ENCODE peak calls at places on chromosomes 4 and X, in six cellular contexts. Z, V, N, A, W and Y are unnamed samples.

GRCh38 chrX:30939928-30940327 is 50.9 kb upstream of the TAB3 start:
- DNase-seq in Z (no peak), V (no peak), N (no peak), A (no peak), W (no peak), Y (no peak)

GRCh38 chr4:17068885-17069284 is 170.4 kb upstream of the LDB2 start:
- DNase-seq in Z (peak), V (no peak), N (no peak), A (no peak), W (no peak), Y (no peak)

GRCh38 chrX:111447298-111447697 is 35.3 kb upstream of the DCX start:
- DNase-seq in Z (peak), V (peak), N (no peak), A (peak), W (peak), Y (no peak)

GRCh38 chrX:118756111-118756510 is 28.7 kb downstream of the IL13RA1 start:
- DNase-seq in Z (no peak), V (peak), N (no peak), A (no peak), W (no peak), Y (no peak)

GRCh38 chr4:145409393-145409792 is 72.3 kb upstream of the SMAD1 start:
- DNase-seq in Z (no peak), V (no peak), N (no peak), A (no peak), W (no peak), Y (no peak)

GRCh38 chr4:38322709-38323108 is 341.3 kb upstream of the KLF3 start:
- DNase-seq in Z (no peak), V (no peak), N (no peak), A (no peak), W (no peak), Y (no peak)

GRCh38 chr4:129246850-129247542 is 151.0 kb downstream of the C4orf33 start:
- DNase-seq in Z (no peak), V (no peak), N (no peak), A (peak), W (peak), Y (no peak)

GRCh38 chr4:3402409-3403103 is 39.2 kb upstream of the HGFAC start:
- DNase-seq in Z (no peak), V (no peak), N (no peak), A (no peak), W (no peak), Y (no peak)

GRCh38 chrX:87664381-87664780 is 146.8 kb downstream of the KLHL4 start:
- DNase-seq in Z (no peak), V (peak), N (no peak), A (no peak), W (peak), Y (no peak)

GRCh38 chr4:38872620-38873019 is 5.0 kb downstream of the FAM114A1 start:
- DNase-seq in Z (no peak), V (no peak), N (no peak), A (no peak), W (no peak), Y (no peak)

GRCh38 chrX:39627257-39627656 is 470.5 kb downstream of the BCOR start:
- DNase-seq in Z (peak), V (no peak), N (no peak), A (no peak), W (no peak), Y (no peak)

GRCh38 chr4:127623755-127624087 is 9.0 kb upstream of the INTU start:
- DNase-seq in Z (no peak), V (no peak), N (no peak), A (no peak), W (no peak), Y (no peak)

GRCh38 chr4:125187621-125188176 is 127.1 kb upstream of the FAT4 start:
- DNase-seq in Z (no peak), V (no peak), N (no peak), A (no peak), W (no peak), Y (no peak)

GRCh38 chr4:28105271-28105859 is 1244.7 kb downstream of the STIM2 start:
- DNase-seq in Z (no peak), V (no peak), N (no peak), A (no peak), W (no peak), Y (no peak)

GRCh38 chr4:72919937-72920336 is 149.6 kb downstream of the COX18 start:
- DNase-seq in Z (no peak), V (no peak), N (no peak), A (no peak), W (no peak), Y (no peak)

GRCh38 chrX:4547218-4547836 is 833.9 kb upstream of the PRKX start:
- DNase-seq in Z (peak), V (peak), N (peak), A (peak), W (peak), Y (peak)

GRCh38 chr4:39792529-39792928 is 94.6 kb downstream of the UBE2K start:
- DNase-seq in Z (no peak), V (no peak), N (no peak), A (no peak), W (no peak), Y (no peak)

GRCh38 chrX:103756736-103757135 is 19.9 kb upstream of the PLP1 start:
- DNase-seq in Z (no peak), V (peak), N (no peak), A (no peak), W (no peak), Y (no peak)

GRCh38 chrX:1327651-1328304 is 8.8 kb upstream of the IL3RA start:
- DNase-seq in Z (no peak), V (no peak), N (no peak), A (no peak), W (no peak), Y (no peak)

GRCh38 chrX:151703487-151703886 is 8.2 kb downstream of the PRRG3 start:
- DNase-seq in Z (no peak), V (no peak), N (no peak), A (no peak), W (no peak), Y (no peak)

GRCh38 chr4:57104706-57105560 is 5.3 kb downstream of the IGFBP7 start:
- DNase-seq in Z (no peak), V (no peak), N (no peak), A (no peak), W (no peak), Y (no peak)

GRCh38 chrX:71814123-71814912 is 51.2 kb downstream of the CXorf49B start:
- DNase-seq in Z (no peak), V (no peak), N (no peak), A (no peak), W (no peak), Y (no peak)

GRCh38 chrX:69762340-69762739 is 146.4 kb downstream of the EDA start:
- DNase-seq in Z (no peak), V (no peak), N (no peak), A (no peak), W (no peak), Y (no peak)

GRCh38 chr4:164012396-164013027 is 518.0 kb downstream of the TMA16 start:
- DNase-seq in Z (peak), V (peak), N (no peak), A (peak), W (peak), Y (no peak)

GRCh38 chrX:17262123-17262522 is 112.9 kb upstream of the NHS start:
- DNase-seq in Z (no peak), V (no peak), N (no peak), A (no peak), W (no peak), Y (no peak)

GRCh38 chr4:142547974-142548373 is 298.1 kb downstream of the INPP4B start:
- DNase-seq in Z (no peak), V (no peak), N (no peak), A (no peak), W (no peak), Y (no peak)

GRCh38 chrX:15946783-15947550 is 92.4 kb upstream of the AP1S2 start:
- DNase-seq in Z (no peak), V (no peak), N (no peak), A (no peak), W (no peak), Y (no peak)

GRCh38 chrX:65586491-65586890 is 51.9 kb upstream of the LAS1L start:
- DNase-seq in Z (no peak), V (no peak), N (no peak), A (no peak), W (no peak), Y (no peak)

GRCh38 chr4:91256043-91256442 is 1047.7 kb upstream of the GRID2 start:
- DNase-seq in Z (no peak), V (no peak), N (no peak), A (no peak), W (no peak), Y (no peak)

GRCh38 chr4:1045595-1046201 is 34.3 kb downstream of the FGFRL1 start:
- DNase-seq in Z (no peak), V (no peak), N (no peak), A (no peak), W (no peak), Y (no peak)

GRCh38 chr4:4614925-4615678 is 73.3 kb upstream of the STX18 start:
- DNase-seq in Z (no peak), V (no peak), N (no peak), A (no peak), W (no peak), Y (no peak)

GRCh38 chr4:108540536-108540935 is 79.8 kb upstream of the RPL34 start:
- DNase-seq in Z (no peak), V (peak), N (no peak), A (no peak), W (no peak), Y (no peak)

GRCh38 chr4:114223580-114223979 is 244.1 kb upstream of the ARSJ start:
- DNase-seq in Z (no peak), V (no peak), N (no peak), A (no peak), W (no peak), Y (no peak)